ENCODE peak calls at places on chromosomes 1 and 21, in ten cellular contexts. One of them, this sample, is unnamed.

GRCh38 chr1:66337249-66337648 is 196.7 kb upstream of the SGIP1 start:
- DNase-seq in AG04450: no peak
- DNase-seq in MM.1S: no peak
- DNase-seq in thoracic aorta: no peak
- DNase-seq in HCT116: no peak
- DNase-seq in transverse colon: no peak
- DNase-seq in mammary epithelial cell: no peak
- DNase-seq in left ventricle myocardium inferior: no peak
- DNase-seq in PC-9: no peak
- DNase-seq in CD8-positive, alpha-beta T cell: no peak
- DNase-seq in this sample: no peak

GRCh38 chr1:208628298-208628914 is 384.2 kb upstream of the PLXNA2 start:
- DNase-seq in AG04450: no peak
- DNase-seq in MM.1S: no peak
- DNase-seq in thoracic aorta: no peak
- DNase-seq in HCT116: no peak
- DNase-seq in transverse colon: no peak
- DNase-seq in mammary epithelial cell: no peak
- DNase-seq in left ventricle myocardium inferior: no peak
- DNase-seq in PC-9: no peak
- DNase-seq in CD8-positive, alpha-beta T cell: no peak
- DNase-seq in this sample: no peak

GRCh38 chr21:43277481-43278351 is 108.9 kb downstream of the CRYAA start:
- DNase-seq in AG04450: no peak
- DNase-seq in MM.1S: no peak
- DNase-seq in thoracic aorta: no peak
- DNase-seq in HCT116: no peak
- DNase-seq in transverse colon: no peak
- DNase-seq in mammary epithelial cell: no peak
- DNase-seq in left ventricle myocardium inferior: peak
- DNase-seq in PC-9: no peak
- DNase-seq in CD8-positive, alpha-beta T cell: no peak
- DNase-seq in this sample: peak

GRCh38 chr1:12597792-12598191 is 20.2 kb downstream of the DHRS3 start:
- DNase-seq in AG04450: no peak
- DNase-seq in MM.1S: no peak
- DNase-seq in thoracic aorta: no peak
- DNase-seq in HCT116: no peak
- DNase-seq in transverse colon: no peak
- DNase-seq in mammary epithelial cell: no peak
- DNase-seq in left ventricle myocardium inferior: peak
- DNase-seq in PC-9: no peak
- DNase-seq in CD8-positive, alpha-beta T cell: no peak
- DNase-seq in this sample: peak

GRCh38 chr1:81174811-81175476 is 625.8 kb upstream of the ADGRL2 start:
- DNase-seq in AG04450: no peak
- DNase-seq in MM.1S: no peak
- DNase-seq in thoracic aorta: no peak
- DNase-seq in HCT116: peak
- DNase-seq in transverse colon: no peak
- DNase-seq in mammary epithelial cell: peak
- DNase-seq in left ventricle myocardium inferior: no peak
- DNase-seq in PC-9: peak
- DNase-seq in CD8-positive, alpha-beta T cell: no peak
- DNase-seq in this sample: no peak

GRCh38 chr21:38843806-38844479 is 38.2 kb downstream of the ETS2 start:
- DNase-seq in AG04450: peak
- DNase-seq in MM.1S: no peak
- DNase-seq in thoracic aorta: no peak
- DNase-seq in HCT116: no peak
- DNase-seq in transverse colon: no peak
- DNase-seq in mammary epithelial cell: peak
- DNase-seq in left ventricle myocardium inferior: no peak
- DNase-seq in PC-9: no peak
- DNase-seq in CD8-positive, alpha-beta T cell: no peak
- DNase-seq in this sample: no peak

GRCh38 chr1:228335406-228336307 is 71.0 kb downstream of the TRIM11 start:
- DNase-seq in AG04450: no peak
- DNase-seq in MM.1S: no peak
- DNase-seq in thoracic aorta: no peak
- DNase-seq in HCT116: no peak
- DNase-seq in transverse colon: peak
- DNase-seq in mammary epithelial cell: no peak
- DNase-seq in left ventricle myocardium inferior: peak
- DNase-seq in PC-9: no peak
- DNase-seq in CD8-positive, alpha-beta T cell: no peak
- DNase-seq in this sample: no peak

GRCh38 chr1:109547412-109548320 is 749 bp upstream of the GNAI3 start:
- DNase-seq in AG04450: no peak
- DNase-seq in MM.1S: peak
- DNase-seq in thoracic aorta: no peak
- DNase-seq in HCT116: no peak
- DNase-seq in transverse colon: peak
- DNase-seq in mammary epithelial cell: peak
- DNase-seq in left ventricle myocardium inferior: no peak
- DNase-seq in PC-9: peak
- DNase-seq in CD8-positive, alpha-beta T cell: peak
- DNase-seq in this sample: peak

GRCh38 chr21:45405819-45406762 is 1.1 kb downstream of the COL18A1 start:
- DNase-seq in AG04450: no peak
- DNase-seq in MM.1S: no peak
- DNase-seq in thoracic aorta: no peak
- DNase-seq in HCT116: no peak
- DNase-seq in transverse colon: no peak
- DNase-seq in mammary epithelial cell: peak
- DNase-seq in left ventricle myocardium inferior: peak
- DNase-seq in PC-9: peak
- DNase-seq in CD8-positive, alpha-beta T cell: no peak
- DNase-seq in this sample: peak

GRCh38 chr21:39366563-39366962 is 17.7 kb upstream of the HMGN1 start:
- DNase-seq in AG04450: no peak
- DNase-seq in MM.1S: no peak
- DNase-seq in thoracic aorta: no peak
- DNase-seq in HCT116: no peak
- DNase-seq in transverse colon: no peak
- DNase-seq in mammary epithelial cell: no peak
- DNase-seq in left ventricle myocardium inferior: no peak
- DNase-seq in PC-9: no peak
- DNase-seq in CD8-positive, alpha-beta T cell: no peak
- DNase-seq in this sample: no peak

GRCh38 chr1:108524676-108525075 is 35.2 kb upstream of the EEIG2 start:
- DNase-seq in AG04450: no peak
- DNase-seq in MM.1S: no peak
- DNase-seq in thoracic aorta: no peak
- DNase-seq in HCT116: no peak
- DNase-seq in transverse colon: no peak
- DNase-seq in mammary epithelial cell: no peak
- DNase-seq in left ventricle myocardium inferior: no peak
- DNase-seq in PC-9: no peak
- DNase-seq in CD8-positive, alpha-beta T cell: no peak
- DNase-seq in this sample: no peak

GRCh38 chr1:85297538-85297854 is 21.1 kb upstream of the BCL10 start:
- DNase-seq in AG04450: no peak
- DNase-seq in MM.1S: no peak
- DNase-seq in thoracic aorta: no peak
- DNase-seq in HCT116: no peak
- DNase-seq in transverse colon: no peak
- DNase-seq in mammary epithelial cell: no peak
- DNase-seq in left ventricle myocardium inferior: no peak
- DNase-seq in PC-9: no peak
- DNase-seq in CD8-positive, alpha-beta T cell: no peak
- DNase-seq in this sample: no peak

GRCh38 chr1:172789840-172790239 is 130.9 kb downstream of the FASLG start:
- DNase-seq in AG04450: no peak
- DNase-seq in MM.1S: peak
- DNase-seq in thoracic aorta: no peak
- DNase-seq in HCT116: no peak
- DNase-seq in transverse colon: no peak
- DNase-seq in mammary epithelial cell: no peak
- DNase-seq in left ventricle myocardium inferior: no peak
- DNase-seq in PC-9: no peak
- DNase-seq in CD8-positive, alpha-beta T cell: no peak
- DNase-seq in this sample: no peak

GRCh38 chr1:50976111-50976889 is 6.3 kb downstream of the CDKN2C start:
- DNase-seq in AG04450: no peak
- DNase-seq in MM.1S: no peak
- DNase-seq in thoracic aorta: no peak
- DNase-seq in HCT116: no peak
- DNase-seq in transverse colon: no peak
- DNase-seq in mammary epithelial cell: no peak
- DNase-seq in left ventricle myocardium inferior: no peak
- DNase-seq in PC-9: no peak
- DNase-seq in CD8-positive, alpha-beta T cell: no peak
- DNase-seq in this sample: no peak

GRCh38 chr21:31991356-31992331 is 118.8 kb downstream of the HUNK start:
- DNase-seq in AG04450: no peak
- DNase-seq in MM.1S: no peak
- DNase-seq in thoracic aorta: no peak
- DNase-seq in HCT116: no peak
- DNase-seq in transverse colon: no peak
- DNase-seq in mammary epithelial cell: no peak
- DNase-seq in left ventricle myocardium inferior: no peak
- DNase-seq in PC-9: no peak
- DNase-seq in CD8-positive, alpha-beta T cell: no peak
- DNase-seq in this sample: no peak

GRCh38 chr1:206435450-206435849 is 34.8 kb upstream of the IKBKE start:
- DNase-seq in AG04450: no peak
- DNase-seq in MM.1S: no peak
- DNase-seq in thoracic aorta: no peak
- DNase-seq in HCT116: no peak
- DNase-seq in transverse colon: no peak
- DNase-seq in mammary epithelial cell: no peak
- DNase-seq in left ventricle myocardium inferior: no peak
- DNase-seq in PC-9: no peak
- DNase-seq in CD8-positive, alpha-beta T cell: no peak
- DNase-seq in this sample: no peak

GRCh38 chr21:37198989-37199924 is 67.9 kb downstream of the VPS26C start:
- DNase-seq in AG04450: no peak
- DNase-seq in MM.1S: no peak
- DNase-seq in thoracic aorta: no peak
- DNase-seq in HCT116: peak
- DNase-seq in transverse colon: no peak
- DNase-seq in mammary epithelial cell: peak
- DNase-seq in left ventricle myocardium inferior: no peak
- DNase-seq in PC-9: peak
- DNase-seq in CD8-positive, alpha-beta T cell: no peak
- DNase-seq in this sample: no peak

GRCh38 chr1:228798047-228798446 is 62.8 kb downstream of the RHOU start:
- DNase-seq in AG04450: no peak
- DNase-seq in MM.1S: no peak
- DNase-seq in thoracic aorta: no peak
- DNase-seq in HCT116: no peak
- DNase-seq in transverse colon: no peak
- DNase-seq in mammary epithelial cell: no peak
- DNase-seq in left ventricle myocardium inferior: no peak
- DNase-seq in PC-9: no peak
- DNase-seq in CD8-positive, alpha-beta T cell: no peak
- DNase-seq in this sample: no peak

DNA sequence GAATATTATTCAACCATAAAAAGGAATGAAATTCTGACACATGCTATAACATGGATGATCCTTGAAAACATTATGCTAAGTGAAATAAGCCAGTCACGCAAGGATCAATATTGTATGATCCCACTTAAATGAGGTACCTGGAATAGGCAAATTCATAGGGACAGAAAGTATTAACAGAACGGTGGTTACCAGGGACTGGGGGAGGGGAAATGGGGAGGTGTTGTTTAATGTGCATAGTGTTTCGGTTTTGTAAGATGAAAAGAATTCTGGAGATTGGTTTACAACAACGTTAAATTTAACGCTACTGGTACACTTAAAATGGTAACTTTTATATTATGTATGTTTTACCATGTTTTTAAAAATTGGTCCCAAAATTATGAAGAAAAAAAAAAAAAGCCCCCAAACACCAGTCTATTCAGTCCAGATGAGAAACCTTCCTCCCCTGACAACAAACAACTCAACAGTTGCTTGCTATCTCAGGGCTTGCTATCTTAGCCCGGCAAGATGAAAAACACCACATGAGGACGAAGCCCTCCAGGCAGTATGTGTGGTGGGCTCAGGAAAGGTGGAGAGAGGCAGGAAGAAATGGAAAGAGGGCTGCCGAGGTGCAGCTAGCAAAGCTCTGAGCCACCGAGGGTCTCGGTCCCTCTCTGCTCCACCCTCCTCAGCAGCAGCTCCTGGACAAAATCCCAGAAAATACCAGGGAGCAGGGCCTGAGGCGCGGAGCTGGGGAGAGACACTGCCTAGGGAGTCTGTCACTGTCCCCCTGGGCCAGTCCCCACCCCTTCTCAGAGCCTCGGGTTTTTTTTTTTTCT is 8.5 kb downstream of the NUAK2 start:
- DNase-seq in AG04450: no peak
- DNase-seq in MM.1S: peak
- DNase-seq in thoracic aorta: no peak
- DNase-seq in HCT116: no peak
- DNase-seq in transverse colon: no peak
- DNase-seq in mammary epithelial cell: no peak
- DNase-seq in left ventricle myocardium inferior: no peak
- DNase-seq in PC-9: no peak
- DNase-seq in CD8-positive, alpha-beta T cell: no peak
- DNase-seq in this sample: no peak
- H3K4me3 ChIP-seq in AG04450: peak
- H3K4me3 ChIP-seq in MM.1S: peak
- H3K4me3 ChIP-seq in thoracic aorta: peak
- H3K4me3 ChIP-seq in HCT116: no peak
- H3K4me3 ChIP-seq in transverse colon: no peak
- H3K4me3 ChIP-seq in mammary epithelial cell: no peak
- H3K4me3 ChIP-seq in left ventricle myocardium inferior: peak
- H3K4me3 ChIP-seq in PC-9: no peak
- H3K4me3 ChIP-seq in CD8-positive, alpha-beta T cell: peak
- H3K4me3 ChIP-seq in this sample: peak

GRCh38 chr1:54331843-54332688 is 74.1 kb downstream of the SSBP3 start:
- DNase-seq in AG04450: no peak
- DNase-seq in MM.1S: no peak
- DNase-seq in thoracic aorta: no peak
- DNase-seq in HCT116: no peak
- DNase-seq in transverse colon: no peak
- DNase-seq in mammary epithelial cell: no peak
- DNase-seq in left ventricle myocardium inferior: no peak
- DNase-seq in PC-9: no peak
- DNase-seq in CD8-positive, alpha-beta T cell: no peak
- DNase-seq in this sample: no peak
- H3K27ac ChIP-seq in AG04450: no peak
- H3K27ac ChIP-seq in MM.1S: no peak
- H3K27ac ChIP-seq in thoracic aorta: no peak
- H3K27ac ChIP-seq in HCT116: no peak
- H3K27ac ChIP-seq in transverse colon: peak
- H3K27ac ChIP-seq in mammary epithelial cell: no peak
- H3K27ac ChIP-seq in left ventricle myocardium inferior: peak
- H3K27ac ChIP-seq in PC-9: no peak
- H3K27ac ChIP-seq in CD8-positive, alpha-beta T cell: no peak
- H3K27ac ChIP-seq in this sample: no peak

GRCh38 chr21:18244721-18245486 is at the start of gene CHODL:
- DNase-seq in AG04450: no peak
- DNase-seq in MM.1S: no peak
- DNase-seq in thoracic aorta: no peak
- DNase-seq in HCT116: no peak
- DNase-seq in transverse colon: no peak
- DNase-seq in mammary epithelial cell: no peak
- DNase-seq in left ventricle myocardium inferior: peak
- DNase-seq in PC-9: no peak
- DNase-seq in CD8-positive, alpha-beta T cell: no peak
- DNase-seq in this sample: peak
- H3K4me3 ChIP-seq in AG04450: no peak
- H3K4me3 ChIP-seq in MM.1S: no peak
- H3K4me3 ChIP-seq in thoracic aorta: peak
- H3K4me3 ChIP-seq in HCT116: no peak
- H3K4me3 ChIP-seq in transverse colon: peak
- H3K4me3 ChIP-seq in mammary epithelial cell: no peak
- H3K4me3 ChIP-seq in left ventricle myocardium inferior: peak
- H3K4me3 ChIP-seq in PC-9: no peak
- H3K4me3 ChIP-seq in CD8-positive, alpha-beta T cell: no peak
- H3K4me3 ChIP-seq in this sample: peak

GRCh38 chr1:153360190-153360589 is 2.5 kb downstream of the S100A9 start:
- DNase-seq in AG04450: no peak
- DNase-seq in MM.1S: no peak
- DNase-seq in thoracic aorta: no peak
- DNase-seq in HCT116: no peak
- DNase-seq in transverse colon: no peak
- DNase-seq in mammary epithelial cell: no peak
- DNase-seq in left ventricle myocardium inferior: no peak
- DNase-seq in PC-9: no peak
- DNase-seq in CD8-positive, alpha-beta T cell: no peak
- DNase-seq in this sample: no peak
- H3K27ac ChIP-seq in AG04450: no peak
- H3K27ac ChIP-seq in MM.1S: no peak
- H3K27ac ChIP-seq in thoracic aorta: no peak
- H3K27ac ChIP-seq in HCT116: no peak
- H3K27ac ChIP-seq in transverse colon: no peak
- H3K27ac ChIP-seq in mammary epithelial cell: no peak
- H3K27ac ChIP-seq in left ventricle myocardium inferior: no peak
- H3K27ac ChIP-seq in PC-9: peak
- H3K27ac ChIP-seq in CD8-positive, alpha-beta T cell: no peak
- H3K27ac ChIP-seq in this sample: no peak

This sample was measured in right cardiac atrium.